ENCODE peak calls at places on chromosomes 12 and 14, in nine cellular contexts. D, P, Y, S, T, Z, E, J and O are unnamed samples.

GRCh38 chr14:40252817-40253447 is 820.7 kb upstream of the FBXO33 start:
- DNase-seq in D (no peak), P (no peak), Y (no peak), S (no peak), T (no peak), Z (peak; percentile 19), E (no peak), J (no peak), O (no peak)

GRCh38 chr14:67440513-67440912 is 28.5 kb upstream of the PLEK2 start:
- DNase-seq in D (peak; percentile 61), P (no peak), Y (no peak), S (no peak), T (no peak), Z (no peak), E (no peak), J (no peak), O (no peak)

GRCh38 chr12:108399514-108399913 is 60.4 kb upstream of the CMKLR1 start:
- DNase-seq in D (no peak), P (no peak), Y (no peak), S (no peak), T (no peak), Z (no peak), E (no peak), J (no peak), O (no peak)

GRCh38 chr12:79737875-79738718 is 47.3 kb upstream of the PAWR start:
- DNase-seq in D (peak; percentile 60), P (peak; percentile 74), Y (no peak), S (peak; percentile 76), T (peak; percentile 76), Z (peak; percentile 51), E (peak; percentile 79), J (peak; percentile 75), O (no peak)

GRCh38 chr12:14314801-14315200 is 50.7 kb upstream of the ATF7IP start:
- DNase-seq in D (no peak), P (no peak), Y (no peak), S (no peak), T (no peak), Z (no peak), E (no peak), J (no peak), O (no peak)

GRCh38 chr14:89000007-89000942 is 175.8 kb downstream of the TTC8 start:
- DNase-seq in D (peak; percentile 55), P (peak; percentile 89), Y (peak; percentile 76), S (peak; percentile 98), T (peak; percentile 96), Z (no peak), E (peak; percentile 97), J (peak; percentile 89), O (peak; percentile 30)

GRCh38 chr12:6229823-6230222 is 29.6 kb downstream of the CD9 start:
- DNase-seq in D (peak; percentile 71), P (peak; percentile 91), Y (no peak), S (peak; percentile 55), T (peak; percentile 97), Z (no peak), E (peak; percentile 60), J (no peak), O (no peak)

GRCh38 chr12:50765325-50765911 is 1.5 kb downstream of the ATF1 start:
- DNase-seq in D (peak; percentile 58), P (peak; percentile 61), Y (no peak), S (peak; percentile 50), T (peak; percentile 66), Z (peak; percentile 31), E (peak; percentile 58), J (peak; percentile 62), O (peak; percentile 27)

GRCh38 chr12:95440401-95440800 is 33.6 kb upstream of the METAP2 start:
- DNase-seq in D (no peak), P (peak; percentile 19), Y (no peak), S (peak; percentile 54), T (peak; percentile 58), Z (no peak), E (peak; percentile 5), J (no peak), O (no peak)

GRCh38 chr12:9868951-9869306 is 225 bp downstream of the CLEC2B start:
- DNase-seq in D (no peak), P (peak; percentile 14), Y (no peak), S (no peak), T (no peak), Z (no peak), E (peak; percentile 10), J (no peak), O (no peak)

GRCh38 chr14:75610839-75611238 is 32.4 kb downstream of the FLVCR2 start:
- DNase-seq in D (no peak), P (no peak), Y (no peak), S (peak; percentile 52), T (peak; percentile 23), Z (no peak), E (peak; percentile 56), J (no peak), O (no peak)

GRCh38 chr12:110649341-110649847 is 35.5 kb downstream of the TCTN1 start:
- DNase-seq in D (no peak), P (no peak), Y (no peak), S (no peak), T (peak; percentile 29), Z (no peak), E (peak; percentile 7), J (no peak), O (no peak)

GRCh38 chr14:86646688-86647687 is 1117.0 kb downstream of the FLRT2 start:
- DNase-seq in D (no peak), P (peak; percentile 27), Y (no peak), S (peak; percentile 19), T (peak; percentile 68), Z (no peak), E (peak; percentile 46), J (no peak), O (no peak)

GRCh38 chr12:65546528-65546927 is 268.0 kb downstream of the MSRB3 start:
- DNase-seq in D (no peak), P (no peak), Y (no peak), S (no peak), T (no peak), Z (no peak), E (no peak), J (no peak), O (no peak)

GRCh38 chr14:64768401-64769095 is 64.3 kb downstream of the PLEKHG3 start:
- DNase-seq in D (no peak), P (no peak), Y (no peak), S (no peak), T (no peak), Z (no peak), E (no peak), J (no peak), O (no peak)

GRCh38 chr12:54140958-54141388 is 47.8 kb downstream of the SMUG1 start:
- DNase-seq in D (no peak), P (no peak), Y (no peak), S (peak; percentile 14), T (no peak), Z (no peak), E (no peak), J (no peak), O (no peak)

GRCh38 chr12:54139030-54139429 is 49.8 kb downstream of the SMUG1 start:
- DNase-seq in D (no peak), P (no peak), Y (no peak), S (no peak), T (no peak), Z (no peak), E (no peak), J (no peak), O (no peak)

GRCh38 chr12:54136844-54137580 is 51.8 kb downstream of the SMUG1 start:
- DNase-seq in D (no peak), P (no peak), Y (no peak), S (no peak), T (no peak), Z (no peak), E (no peak), J (no peak), O (no peak)

GRCh38 chr12:54135621-54136027 is 53.2 kb downstream of the SMUG1 start:
- DNase-seq in D (no peak), P (no peak), Y (no peak), S (no peak), T (no peak), Z (no peak), E (no peak), J (no peak), O (no peak)

DNA sequence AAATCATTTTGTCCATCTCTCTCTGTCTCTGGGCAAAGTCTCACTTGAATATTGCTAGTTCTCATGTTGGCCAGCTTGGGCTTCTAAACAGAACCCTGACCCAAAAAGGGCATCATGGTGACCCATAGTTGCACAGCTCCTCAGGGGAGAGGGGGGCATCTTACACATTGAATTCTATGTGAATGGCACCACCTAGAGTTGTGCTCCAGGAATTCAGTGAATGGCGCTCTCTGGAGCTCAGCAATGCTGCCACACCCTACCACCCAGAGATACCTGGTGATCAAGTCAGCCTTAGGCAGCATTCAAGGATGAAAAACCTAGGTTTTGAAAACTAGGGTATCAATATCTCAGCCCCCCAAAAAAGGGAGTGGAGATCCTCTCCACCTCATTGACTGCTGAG is 50.6 kb downstream of the SMUG1 start:
- DNase-seq in D (no peak), P (no peak), Y (no peak), S (no peak), T (no peak), Z (no peak), E (no peak), J (no peak), O (no peak)
- TF ChIP-seq CTCF in D (no peak), P (peak; percentile 10), Y (no peak), S (no peak), T (no peak), Z (no peak), E (no peak), J (no peak), O (no peak)

GRCh38 chr14:100146548-100147091 is 12.8 kb downstream of the DEGS2 start:
- DNase-seq in D (peak; percentile 60), P (no peak), Y (no peak), S (no peak), T (no peak), Z (no peak), E (no peak), J (no peak), O (no peak)
- TF ChIP-seq CTCF in D (no peak), P (no peak), Y (peak; percentile 18), S (no peak), T (no peak), Z (no peak), E (no peak), J (no peak), O (no peak)

GRCh38 chr12:90280033-90280432 is 571.4 kb upstream of the ATP2B1 start:
- DNase-seq in D (no peak), P (peak; percentile 23), Y (no peak), S (no peak), T (peak; percentile 66), Z (no peak), E (peak; percentile 46), J (peak; percentile 11), O (no peak)

GRCh38 chr12:90275088-90275487 is 566.5 kb upstream of the ATP2B1 start:
- DNase-seq in D (no peak), P (no peak), Y (no peak), S (no peak), T (no peak), Z (no peak), E (no peak), J (no peak), O (no peak)

GRCh38 chr12:90268574-90268973 is 559.9 kb upstream of the ATP2B1 start:
- DNase-seq in D (no peak), P (no peak), Y (no peak), S (no peak), T (no peak), Z (no peak), E (no peak), J (no peak), O (no peak)

GRCh38 chr12:90274407-90274806 is 565.8 kb upstream of the ATP2B1 start:
- DNase-seq in D (no peak), P (no peak), Y (no peak), S (no peak), T (no peak), Z (no peak), E (no peak), J (no peak), O (no peak)
- TF ChIP-seq CTCF in D (no peak), P (no peak), Y (no peak), S (no peak), T (no peak), Z (no peak), E (no peak), J (no peak), O (no peak)

GRCh38 chr12:105492591-105492990 is 162.1 kb downstream of the C12orf75 start:
- DNase-seq in D (no peak), P (peak; percentile 69), Y (no peak), S (peak; percentile 40), T (no peak), Z (no peak), E (peak; percentile 29), J (no peak), O (no peak)
- TF ChIP-seq CTCF in D (no peak), P (no peak), Y (no peak), S (no peak), T (no peak), Z (no peak), E (no peak), J (no peak), O (no peak)